ENCODE peak calls at places on chromosomes 7 and 10, in eight cellular contexts. One of them, this sample, is unnamed.

GRCh38 chr7:118324790-118325449 is 100.4 kb downstream of the ANKRD7 start:
- DNase-seq in nephron progenitor cell: no peak
- DNase-seq in cerebellar cortex: no peak
- DNase-seq in NCI-H460: no peak
- DNase-seq in epithelial cell of esophagus: no peak
- DNase-seq in Caki2: no peak
- DNase-seq in ELF-1: no peak
- DNase-seq in NAMALWA: no peak
- DNase-seq in this sample: no peak

GRCh38 chr10:121601458-121601857 is 3.2 kb upstream of the FGFR2 start:
- DNase-seq in nephron progenitor cell: no peak
- DNase-seq in cerebellar cortex: no peak
- DNase-seq in NCI-H460: no peak
- DNase-seq in epithelial cell of esophagus: no peak
- DNase-seq in Caki2: no peak
- DNase-seq in ELF-1: peak
- DNase-seq in NAMALWA: no peak
- DNase-seq in this sample: no peak

GRCh38 chr10:71577345-71577744 is 142.2 kb downstream of the C10orf105 start:
- DNase-seq in nephron progenitor cell: no peak
- DNase-seq in cerebellar cortex: no peak
- DNase-seq in NCI-H460: no peak
- DNase-seq in epithelial cell of esophagus: no peak
- DNase-seq in Caki2: no peak
- DNase-seq in ELF-1: no peak
- DNase-seq in NAMALWA: no peak
- DNase-seq in this sample: no peak

GRCh38 chr7:2932761-2933251 is 88.7 kb upstream of the GNA12 start:
- DNase-seq in nephron progenitor cell: no peak
- DNase-seq in cerebellar cortex: no peak
- DNase-seq in NCI-H460: no peak
- DNase-seq in epithelial cell of esophagus: no peak
- DNase-seq in Caki2: no peak
- DNase-seq in ELF-1: no peak
- DNase-seq in NAMALWA: no peak
- DNase-seq in this sample: peak

GRCh38 chr10:80413152-80413996 is 5.0 kb downstream of the PRXL2A start:
- DNase-seq in nephron progenitor cell: no peak
- DNase-seq in cerebellar cortex: no peak
- DNase-seq in NCI-H460: no peak
- DNase-seq in epithelial cell of esophagus: peak
- DNase-seq in Caki2: no peak
- DNase-seq in ELF-1: peak
- DNase-seq in NAMALWA: no peak
- DNase-seq in this sample: peak

GRCh38 chr10:72953687-72954086 is 919 bp downstream of the PLA2G12B start:
- DNase-seq in nephron progenitor cell: peak
- DNase-seq in cerebellar cortex: no peak
- DNase-seq in NCI-H460: no peak
- DNase-seq in epithelial cell of esophagus: no peak
- DNase-seq in Caki2: no peak
- DNase-seq in ELF-1: peak
- DNase-seq in NAMALWA: no peak
- DNase-seq in this sample: no peak

GRCh38 chr10:121187375-121187774 is 336.2 kb downstream of the WDR11 start:
- DNase-seq in nephron progenitor cell: no peak
- DNase-seq in cerebellar cortex: no peak
- DNase-seq in NCI-H460: no peak
- DNase-seq in epithelial cell of esophagus: no peak
- DNase-seq in Caki2: no peak
- DNase-seq in ELF-1: no peak
- DNase-seq in NAMALWA: no peak
- DNase-seq in this sample: no peak

GRCh38 chr7:96800824-96801223 is 91.2 kb upstream of the SEM1 start:
- DNase-seq in nephron progenitor cell: no peak
- DNase-seq in cerebellar cortex: no peak
- DNase-seq in NCI-H460: no peak
- DNase-seq in epithelial cell of esophagus: peak
- DNase-seq in Caki2: peak
- DNase-seq in ELF-1: no peak
- DNase-seq in NAMALWA: no peak
- DNase-seq in this sample: no peak

GRCh38 chr7:151245360-151246160 is 2.9 kb downstream of the SMARCD3 start:
- DNase-seq in nephron progenitor cell: peak
- DNase-seq in cerebellar cortex: peak
- DNase-seq in NCI-H460: no peak
- DNase-seq in epithelial cell of esophagus: peak
- DNase-seq in Caki2: no peak
- DNase-seq in ELF-1: no peak
- DNase-seq in NAMALWA: peak
- DNase-seq in this sample: peak

GRCh38 chr7:17939111-17939669 is 1.1 kb downstream of the SNX13 start:
- DNase-seq in nephron progenitor cell: no peak
- DNase-seq in cerebellar cortex: peak
- DNase-seq in NCI-H460: no peak
- DNase-seq in epithelial cell of esophagus: peak
- DNase-seq in Caki2: peak
- DNase-seq in ELF-1: peak
- DNase-seq in NAMALWA: no peak
- DNase-seq in this sample: no peak

GRCh38 chr10:21724695-21725371 is 190.8 kb downstream of the MLLT10 start:
- DNase-seq in nephron progenitor cell: no peak
- DNase-seq in cerebellar cortex: peak
- DNase-seq in NCI-H460: peak
- DNase-seq in epithelial cell of esophagus: peak
- DNase-seq in Caki2: peak
- DNase-seq in ELF-1: no peak
- DNase-seq in NAMALWA: peak
- DNase-seq in this sample: peak

GRCh38 chr7:27156508-27156898 is at the start of gene HOXA7:
- DNase-seq in nephron progenitor cell: peak
- DNase-seq in cerebellar cortex: peak
- DNase-seq in NCI-H460: no peak
- DNase-seq in epithelial cell of esophagus: no peak
- DNase-seq in Caki2: peak
- DNase-seq in ELF-1: peak
- DNase-seq in NAMALWA: no peak
- DNase-seq in this sample: peak

GRCh38 chr10:114714281-114714741 is 56.2 kb upstream of the ABLIM1 start:
- DNase-seq in nephron progenitor cell: no peak
- DNase-seq in cerebellar cortex: peak
- DNase-seq in NCI-H460: peak
- DNase-seq in epithelial cell of esophagus: peak
- DNase-seq in Caki2: peak
- DNase-seq in ELF-1: no peak
- DNase-seq in NAMALWA: no peak
- DNase-seq in this sample: no peak

GRCh38 chr7:50307368-50308012 is 3.0 kb downstream of the IKZF1 start:
- DNase-seq in nephron progenitor cell: no peak
- DNase-seq in cerebellar cortex: no peak
- DNase-seq in NCI-H460: no peak
- DNase-seq in epithelial cell of esophagus: no peak
- DNase-seq in Caki2: no peak
- DNase-seq in ELF-1: no peak
- DNase-seq in NAMALWA: peak
- DNase-seq in this sample: no peak

GRCh38 chr10:118850418-118851061 is 95.8 kb upstream of the CACUL1 start:
- DNase-seq in nephron progenitor cell: peak
- DNase-seq in cerebellar cortex: peak
- DNase-seq in NCI-H460: peak
- DNase-seq in epithelial cell of esophagus: peak
- DNase-seq in Caki2: peak
- DNase-seq in ELF-1: peak
- DNase-seq in NAMALWA: peak
- DNase-seq in this sample: peak

GRCh38 chr7:69434350-69434749 is 163.9 kb upstream of the AUTS2 start:
- DNase-seq in nephron progenitor cell: no peak
- DNase-seq in cerebellar cortex: no peak
- DNase-seq in NCI-H460: no peak
- DNase-seq in epithelial cell of esophagus: no peak
- DNase-seq in Caki2: peak
- DNase-seq in ELF-1: no peak
- DNase-seq in NAMALWA: peak
- DNase-seq in this sample: no peak

GRCh38 chr7:24905996-24906770 is 73.8 kb downstream of the OSBPL3 start:
- DNase-seq in nephron progenitor cell: no peak
- DNase-seq in cerebellar cortex: no peak
- DNase-seq in NCI-H460: no peak
- DNase-seq in epithelial cell of esophagus: peak
- DNase-seq in Caki2: peak
- DNase-seq in ELF-1: no peak
- DNase-seq in NAMALWA: no peak
- DNase-seq in this sample: no peak

GRCh38 chr7:86644282-86645173 is 819 bp downstream of the GRM3 start:
- DNase-seq in nephron progenitor cell: peak
- DNase-seq in cerebellar cortex: no peak
- DNase-seq in NCI-H460: no peak
- DNase-seq in epithelial cell of esophagus: no peak
- DNase-seq in Caki2: no peak
- DNase-seq in ELF-1: peak
- DNase-seq in NAMALWA: no peak
- DNase-seq in this sample: peak

GRCh38 chr7:41921453-41921912 is 218.6 kb upstream of the INHBA start:
- DNase-seq in nephron progenitor cell: no peak
- DNase-seq in cerebellar cortex: no peak
- DNase-seq in NCI-H460: no peak
- DNase-seq in epithelial cell of esophagus: no peak
- DNase-seq in Caki2: no peak
- DNase-seq in ELF-1: no peak
- DNase-seq in NAMALWA: no peak
- DNase-seq in this sample: no peak

GRCh38 chr7:100968650-100969049 is 715 bp upstream of the MUC12 start:
- DNase-seq in nephron progenitor cell: no peak
- DNase-seq in cerebellar cortex: no peak
- DNase-seq in NCI-H460: no peak
- DNase-seq in epithelial cell of esophagus: no peak
- DNase-seq in Caki2: no peak
- DNase-seq in ELF-1: no peak
- DNase-seq in NAMALWA: no peak
- DNase-seq in this sample: no peak

GRCh38 chr7:101576993-101577392 is 52.1 kb downstream of the MYL10 start:
- DNase-seq in nephron progenitor cell: no peak
- DNase-seq in cerebellar cortex: no peak
- DNase-seq in NCI-H460: no peak
- DNase-seq in epithelial cell of esophagus: peak
- DNase-seq in Caki2: no peak
- DNase-seq in ELF-1: peak
- DNase-seq in NAMALWA: no peak
- DNase-seq in this sample: no peak

GRCh38 chr10:124522903-124523260 is 61.3 kb downstream of the LHPP start:
- DNase-seq in nephron progenitor cell: no peak
- DNase-seq in cerebellar cortex: no peak
- DNase-seq in NCI-H460: no peak
- DNase-seq in epithelial cell of esophagus: no peak
- DNase-seq in Caki2: no peak
- DNase-seq in ELF-1: no peak
- DNase-seq in NAMALWA: no peak
- DNase-seq in this sample: no peak

GRCh38 chr7:27064169-27064568 is 31.6 kb downstream of the HOXA1 start:
- DNase-seq in nephron progenitor cell: no peak
- DNase-seq in cerebellar cortex: no peak
- DNase-seq in NCI-H460: no peak
- DNase-seq in epithelial cell of esophagus: no peak
- DNase-seq in Caki2: peak
- DNase-seq in ELF-1: no peak
- DNase-seq in NAMALWA: peak
- DNase-seq in this sample: no peak

GRCh38 chr7:93575555-93576397 is 1.3 kb upstream of the CALCR start:
- DNase-seq in nephron progenitor cell: peak
- DNase-seq in cerebellar cortex: no peak
- DNase-seq in NCI-H460: no peak
- DNase-seq in epithelial cell of esophagus: peak
- DNase-seq in Caki2: peak
- DNase-seq in ELF-1: peak
- DNase-seq in NAMALWA: no peak
- DNase-seq in this sample: peak

GRCh38 chr10:104589871-104590270 is 51.2 kb upstream of the SORCS3 start:
- DNase-seq in nephron progenitor cell: no peak
- DNase-seq in cerebellar cortex: no peak
- DNase-seq in NCI-H460: no peak
- DNase-seq in epithelial cell of esophagus: peak
- DNase-seq in Caki2: peak
- DNase-seq in ELF-1: no peak
- DNase-seq in NAMALWA: no peak
- DNase-seq in this sample: no peak

GRCh38 chr7:116173051-116174028 is 37.0 kb upstream of the TES start:
- DNase-seq in nephron progenitor cell: peak
- DNase-seq in cerebellar cortex: peak
- DNase-seq in NCI-H460: peak
- DNase-seq in epithelial cell of esophagus: peak
- DNase-seq in Caki2: peak
- DNase-seq in ELF-1: no peak
- DNase-seq in NAMALWA: peak
- DNase-seq in this sample: peak

GRCh38 chr7:34675749-34676374 is 17.8 kb downstream of the NPSR1 start:
- DNase-seq in nephron progenitor cell: peak
- DNase-seq in cerebellar cortex: peak
- DNase-seq in NCI-H460: peak
- DNase-seq in epithelial cell of esophagus: peak
- DNase-seq in Caki2: peak
- DNase-seq in ELF-1: no peak
- DNase-seq in NAMALWA: peak
- DNase-seq in this sample: peak

GRCh38 chr10:45418859-45419672 is 45.0 kb downstream of the ALOX5 start:
- DNase-seq in nephron progenitor cell: peak
- DNase-seq in cerebellar cortex: peak
- DNase-seq in NCI-H460: no peak
- DNase-seq in epithelial cell of esophagus: peak
- DNase-seq in Caki2: peak
- DNase-seq in ELF-1: peak
- DNase-seq in NAMALWA: no peak
- DNase-seq in this sample: peak

GRCh38 chr7:1859266-1860035 is 189.4 kb downstream of the ELFN1 start:
- DNase-seq in nephron progenitor cell: peak
- DNase-seq in cerebellar cortex: no peak
- DNase-seq in NCI-H460: no peak
- DNase-seq in epithelial cell of esophagus: no peak
- DNase-seq in Caki2: no peak
- DNase-seq in ELF-1: no peak
- DNase-seq in NAMALWA: no peak
- DNase-seq in this sample: no peak

GRCh38 chr10:27451054-27451453 is 53.0 kb upstream of the RAB18 start:
- DNase-seq in nephron progenitor cell: no peak
- DNase-seq in cerebellar cortex: no peak
- DNase-seq in NCI-H460: no peak
- DNase-seq in epithelial cell of esophagus: no peak
- DNase-seq in Caki2: no peak
- DNase-seq in ELF-1: no peak
- DNase-seq in NAMALWA: no peak
- DNase-seq in this sample: no peak

GRCh38 chr7:2730846-2731770 is 43.1 kb downstream of the AMZ1 start:
- DNase-seq in nephron progenitor cell: no peak
- DNase-seq in cerebellar cortex: no peak
- DNase-seq in NCI-H460: no peak
- DNase-seq in epithelial cell of esophagus: no peak
- DNase-seq in Caki2: no peak
- DNase-seq in ELF-1: peak
- DNase-seq in NAMALWA: no peak
- DNase-seq in this sample: no peak

This sample was measured in D341Med.